ENCODE peak calls at places on chromosomes 3 and 15, in five cellular contexts. One of them, this sample, is unnamed.

GRCh38 chr15:54250351-54250750 is 272.1 kb downstream of the UNC13C start:
- DNase-seq in retinal pigment epithelial cell: no peak
- DNase-seq in choroid plexus epithelial cell: no peak
- DNase-seq in stomach: no peak
- DNase-seq in astrocyte of the spinal cord: no peak
- DNase-seq in this sample: no peak

GRCh38 chr15:33104276-33104675 is 90.2 kb downstream of the FMN1 start:
- DNase-seq in astrocyte of the spinal cord: peak
- DNase-seq in choroid plexus epithelial cell: peak
- DNase-seq in retinal pigment epithelial cell: no peak
- DNase-seq in stomach: no peak
- DNase-seq in this sample: peak

GRCh38 chr15:92071030-92071644 is 217.6 kb downstream of the SLCO3A1 start:
- DNase-seq in astrocyte of the spinal cord: no peak
- DNase-seq in retinal pigment epithelial cell: no peak
- DNase-seq in stomach: no peak
- DNase-seq in choroid plexus epithelial cell: no peak
- DNase-seq in this sample: no peak

GRCh38 chr3:132399054-132399929 is 18.0 kb upstream of the DNAJC13 start:
- DNase-seq in stomach: no peak
- DNase-seq in astrocyte of the spinal cord: peak
- DNase-seq in choroid plexus epithelial cell: peak
- DNase-seq in retinal pigment epithelial cell: no peak
- DNase-seq in this sample: peak

GRCh38 chr3:144221771-144222170 is 250.1 kb downstream of the DIPK2A start:
- DNase-seq in choroid plexus epithelial cell: no peak
- DNase-seq in astrocyte of the spinal cord: no peak
- DNase-seq in stomach: no peak
- DNase-seq in retinal pigment epithelial cell: no peak
- DNase-seq in this sample: no peak

GRCh38 chr3:36476274-36476942 is 96.1 kb downstream of the STAC start:
- DNase-seq in astrocyte of the spinal cord: no peak
- DNase-seq in retinal pigment epithelial cell: no peak
- DNase-seq in choroid plexus epithelial cell: no peak
- DNase-seq in stomach: no peak
- DNase-seq in this sample: peak

GRCh38 chr15:94235681-94236080 is 4.3 kb downstream of the MCTP2 start:
- DNase-seq in stomach: no peak
- DNase-seq in retinal pigment epithelial cell: no peak
- DNase-seq in astrocyte of the spinal cord: no peak
- DNase-seq in choroid plexus epithelial cell: no peak
- DNase-seq in this sample: no peak

GRCh38 chr3:152718810-152719209 is 116.1 kb upstream of the P2RY1 start:
- DNase-seq in choroid plexus epithelial cell: no peak
- DNase-seq in stomach: no peak
- DNase-seq in retinal pigment epithelial cell: no peak
- DNase-seq in astrocyte of the spinal cord: no peak
- DNase-seq in this sample: no peak

GRCh38 chr3:38634133-38634532 is 15.4 kb downstream of the SCN5A start:
- DNase-seq in choroid plexus epithelial cell: peak
- DNase-seq in stomach: no peak
- DNase-seq in astrocyte of the spinal cord: peak
- DNase-seq in retinal pigment epithelial cell: peak
- DNase-seq in this sample: no peak

GRCh38 chr3:65597952-65598413 is 440.7 kb downstream of the MAGI1 start:
- DNase-seq in retinal pigment epithelial cell: no peak
- DNase-seq in astrocyte of the spinal cord: no peak
- DNase-seq in stomach: no peak
- DNase-seq in choroid plexus epithelial cell: no peak
- DNase-seq in this sample: no peak

GRCh38 chr3:115937054-115937453 is 313.7 kb downstream of the GAP43 start:
- DNase-seq in stomach: no peak
- DNase-seq in choroid plexus epithelial cell: peak
- DNase-seq in astrocyte of the spinal cord: no peak
- DNase-seq in retinal pigment epithelial cell: no peak
- DNase-seq in this sample: peak

GRCh38 chr3:38128303-38128655 is 8.6 kb downstream of the ACAA1 start:
- DNase-seq in stomach: peak
- DNase-seq in retinal pigment epithelial cell: no peak
- DNase-seq in choroid plexus epithelial cell: no peak
- DNase-seq in astrocyte of the spinal cord: no peak
- DNase-seq in this sample: no peak

GRCh38 chr3:54987719-54988118 is 59.9 kb upstream of the LRTM1 start:
- DNase-seq in retinal pigment epithelial cell: no peak
- DNase-seq in stomach: no peak
- DNase-seq in astrocyte of the spinal cord: no peak
- DNase-seq in choroid plexus epithelial cell: peak
- DNase-seq in this sample: no peak

GRCh38 chr3:105824129-105824528 is 44.7 kb downstream of the CBLB start:
- DNase-seq in retinal pigment epithelial cell: no peak
- DNase-seq in stomach: no peak
- DNase-seq in astrocyte of the spinal cord: no peak
- DNase-seq in choroid plexus epithelial cell: no peak
- DNase-seq in this sample: no peak

GRCh38 chr15:36605626-36606263 is 26.3 kb downstream of the CDIN1 start:
- DNase-seq in retinal pigment epithelial cell: no peak
- DNase-seq in astrocyte of the spinal cord: no peak
- DNase-seq in stomach: no peak
- DNase-seq in choroid plexus epithelial cell: no peak
- DNase-seq in this sample: no peak

GRCh38 chr15:92928351-92928750 is 28.2 kb downstream of the CHD2 start:
- DNase-seq in retinal pigment epithelial cell: no peak
- DNase-seq in choroid plexus epithelial cell: no peak
- DNase-seq in astrocyte of the spinal cord: no peak
- DNase-seq in stomach: no peak
- DNase-seq in this sample: no peak

GRCh38 chr15:39270976-39271375 is 309.9 kb upstream of the THBS1 start:
- DNase-seq in astrocyte of the spinal cord: peak
- DNase-seq in stomach: no peak
- DNase-seq in choroid plexus epithelial cell: peak
- DNase-seq in retinal pigment epithelial cell: no peak
- DNase-seq in this sample: peak

GRCh38 chr3:162491957-162492356 is 995.3 kb downstream of the OTOL1 start:
- DNase-seq in stomach: no peak
- DNase-seq in choroid plexus epithelial cell: peak
- DNase-seq in retinal pigment epithelial cell: no peak
- DNase-seq in astrocyte of the spinal cord: peak
- DNase-seq in this sample: peak

GRCh38 chr3:139280027-139280671 is 63.7 kb upstream of the MRPS22 start:
- DNase-seq in retinal pigment epithelial cell: no peak
- DNase-seq in astrocyte of the spinal cord: no peak
- DNase-seq in stomach: no peak
- DNase-seq in choroid plexus epithelial cell: no peak
- DNase-seq in this sample: no peak

GRCh38 chr3:139284221-139284620 is 59.6 kb upstream of the MRPS22 start:
- DNase-seq in choroid plexus epithelial cell: no peak
- DNase-seq in retinal pigment epithelial cell: no peak
- DNase-seq in astrocyte of the spinal cord: no peak
- DNase-seq in stomach: no peak
- DNase-seq in this sample: peak

GRCh38 chr3:139283301-139283700 is 60.5 kb upstream of the MRPS22 start:
- DNase-seq in astrocyte of the spinal cord: no peak
- DNase-seq in stomach: no peak
- DNase-seq in retinal pigment epithelial cell: no peak
- DNase-seq in choroid plexus epithelial cell: no peak
- DNase-seq in this sample: no peak

GRCh38 chr3:139281512-139282196 is 62.2 kb upstream of the MRPS22 start:
- DNase-seq in astrocyte of the spinal cord: no peak
- DNase-seq in choroid plexus epithelial cell: no peak
- DNase-seq in stomach: no peak
- DNase-seq in retinal pigment epithelial cell: no peak
- DNase-seq in this sample: no peak

DNA sequence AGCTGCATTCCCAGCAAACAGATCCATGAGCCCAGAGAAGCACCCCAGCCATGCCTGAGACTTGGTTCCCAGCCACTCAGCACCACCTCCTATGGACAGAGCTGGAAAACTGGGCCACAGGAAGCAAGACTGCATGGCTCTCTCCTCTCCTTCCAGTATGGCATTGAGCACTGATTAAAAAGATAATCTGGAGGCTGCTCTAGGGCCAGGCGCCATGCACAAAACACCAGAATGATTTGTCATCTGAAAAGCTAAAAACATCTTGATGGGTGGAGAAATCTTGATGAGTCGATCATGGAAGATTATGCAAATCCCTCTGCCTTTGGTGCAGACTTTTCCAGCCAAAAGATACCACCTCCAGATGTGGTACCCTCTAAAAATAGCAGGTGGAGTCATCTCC is 62.7 kb upstream of the MRPS22 start:
- DNase-seq in stomach: no peak
- DNase-seq in retinal pigment epithelial cell: no peak
- DNase-seq in choroid plexus epithelial cell: peak
- DNase-seq in astrocyte of the spinal cord: no peak
- DNase-seq in this sample: peak
- H3K4me3 ChIP-seq in stomach: no peak
- H3K4me3 ChIP-seq in retinal pigment epithelial cell: no peak
- H3K4me3 ChIP-seq in choroid plexus epithelial cell: no peak
- H3K4me3 ChIP-seq in astrocyte of the spinal cord: no peak
- H3K4me3 ChIP-seq in this sample: no peak

GRCh38 chr3:52843881-52844280 is 9.1 kb upstream of the MUSTN1 start:
- DNase-seq in stomach: no peak
- DNase-seq in retinal pigment epithelial cell: no peak
- DNase-seq in choroid plexus epithelial cell: no peak
- DNase-seq in astrocyte of the spinal cord: no peak
- DNase-seq in this sample: no peak

GRCh38 chr3:52841211-52841980 is 6.6 kb upstream of the MUSTN1 start:
- DNase-seq in retinal pigment epithelial cell: no peak
- DNase-seq in stomach: no peak
- DNase-seq in astrocyte of the spinal cord: no peak
- DNase-seq in choroid plexus epithelial cell: peak
- DNase-seq in this sample: no peak

GRCh38 chr3:52843116-52843865 is 8.5 kb upstream of the MUSTN1 start:
- DNase-seq in retinal pigment epithelial cell: no peak
- DNase-seq in choroid plexus epithelial cell: no peak
- DNase-seq in astrocyte of the spinal cord: no peak
- DNase-seq in stomach: no peak
- DNase-seq in this sample: no peak

GRCh38 chr3:52842424-52842823 is 7.6 kb upstream of the MUSTN1 start:
- DNase-seq in retinal pigment epithelial cell: no peak
- DNase-seq in choroid plexus epithelial cell: no peak
- DNase-seq in astrocyte of the spinal cord: no peak
- DNase-seq in stomach: no peak
- DNase-seq in this sample: no peak

DNA sequence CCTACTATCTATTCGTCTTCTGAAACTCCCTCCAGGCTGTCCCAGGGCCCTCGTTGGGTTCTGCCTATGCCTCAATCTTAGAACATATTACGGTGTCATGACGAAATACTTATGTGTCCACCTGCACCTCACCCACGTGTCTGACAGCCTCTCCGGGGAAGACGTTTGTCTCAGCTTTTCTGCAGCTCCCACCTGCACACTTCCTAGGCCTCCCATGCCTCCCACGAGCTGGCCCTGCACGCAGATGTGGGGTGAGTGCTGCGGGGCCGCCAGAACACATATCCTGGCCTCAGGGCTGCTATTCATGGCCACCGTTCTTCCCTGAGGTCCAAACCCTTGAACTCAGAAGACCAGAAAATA is 7.1 kb upstream of the MUSTN1 start:
- DNase-seq in stomach: no peak
- DNase-seq in retinal pigment epithelial cell: no peak
- DNase-seq in astrocyte of the spinal cord: no peak
- DNase-seq in choroid plexus epithelial cell: no peak
- DNase-seq in this sample: no peak
- TF ChIP-seq CTCF in stomach: no peak
- TF ChIP-seq CTCF in retinal pigment epithelial cell: no peak
- TF ChIP-seq CTCF in astrocyte of the spinal cord: no peak
- TF ChIP-seq CTCF in choroid plexus epithelial cell: no peak
- TF ChIP-seq CTCF in this sample: no peak

DNA sequence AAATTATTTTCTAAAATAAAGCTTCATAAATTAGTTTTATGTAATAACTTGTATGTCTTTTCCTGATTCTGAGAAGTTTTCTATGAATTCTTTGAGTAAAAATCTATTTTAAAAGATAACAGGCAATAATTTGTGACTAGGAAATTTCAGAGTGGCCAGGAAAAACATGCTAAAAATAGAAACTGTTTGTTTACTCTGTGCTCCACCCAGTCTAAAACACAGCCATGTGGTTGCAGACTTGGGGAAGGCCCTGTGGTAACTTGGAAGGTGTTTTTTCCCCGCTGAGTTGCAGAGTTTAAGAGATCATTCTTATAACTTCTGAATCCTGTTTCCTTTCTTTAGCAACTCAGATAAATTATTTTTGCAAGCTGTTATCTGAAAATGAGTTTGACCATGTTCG is 21.9 kb downstream of the PLCL2 start:
- DNase-seq in astrocyte of the spinal cord: peak
- DNase-seq in stomach: no peak
- DNase-seq in retinal pigment epithelial cell: no peak
- DNase-seq in choroid plexus epithelial cell: peak
- DNase-seq in this sample: peak
- H3K4me3 ChIP-seq in astrocyte of the spinal cord: no peak
- H3K4me3 ChIP-seq in stomach: no peak
- H3K4me3 ChIP-seq in retinal pigment epithelial cell: no peak
- H3K4me3 ChIP-seq in choroid plexus epithelial cell: no peak
- H3K4me3 ChIP-seq in this sample: no peak

GRCh38 chr3:170059447-170059846 is 21.7 kb downstream of the GPR160 start:
- DNase-seq in retinal pigment epithelial cell: no peak
- DNase-seq in stomach: no peak
- DNase-seq in choroid plexus epithelial cell: no peak
- DNase-seq in astrocyte of the spinal cord: no peak
- DNase-seq in this sample: no peak

GRCh38 chr3:170063691-170064090 is 25.9 kb downstream of the GPR160 start:
- DNase-seq in stomach: no peak
- DNase-seq in choroid plexus epithelial cell: no peak
- DNase-seq in retinal pigment epithelial cell: no peak
- DNase-seq in astrocyte of the spinal cord: no peak
- DNase-seq in this sample: no peak

GRCh38 chr3:170064108-170064507 is 26.3 kb downstream of the GPR160 start:
- DNase-seq in astrocyte of the spinal cord: no peak
- DNase-seq in stomach: no peak
- DNase-seq in retinal pigment epithelial cell: no peak
- DNase-seq in choroid plexus epithelial cell: no peak
- DNase-seq in this sample: no peak

GRCh38 chr3:170062068-170062467 is 24.3 kb downstream of the GPR160 start:
- DNase-seq in astrocyte of the spinal cord: no peak
- DNase-seq in stomach: no peak
- DNase-seq in choroid plexus epithelial cell: no peak
- DNase-seq in retinal pigment epithelial cell: no peak
- DNase-seq in this sample: no peak

GRCh38 chr3:170062769-170063168 is 25.0 kb downstream of the GPR160 start:
- DNase-seq in choroid plexus epithelial cell: no peak
- DNase-seq in retinal pigment epithelial cell: no peak
- DNase-seq in astrocyte of the spinal cord: no peak
- DNase-seq in stomach: no peak
- DNase-seq in this sample: no peak
- TF ChIP-seq CTCF in choroid plexus epithelial cell: peak
- TF ChIP-seq CTCF in retinal pigment epithelial cell: peak
- TF ChIP-seq CTCF in astrocyte of the spinal cord: peak
- TF ChIP-seq CTCF in stomach: no peak
- TF ChIP-seq CTCF in this sample: no peak

This sample was measured in fibroblast of the aortic adventitia.